ENCODE peak calls at places on chromosomes 4 and X, in six cellular contexts. Q, C, V, H, R and P are unnamed samples.

GRCh38 chr4:113768952-113769351 is 7.4 kb upstream of the CAMK2D start:
- DNase-seq in C (peak), R (no peak), Q (no peak), V (no peak), H (no peak), P (no peak)

GRCh38 chr4:158193171-158193749 is 17.0 kb upstream of the TMEM144 start:
- DNase-seq in H (peak), Q (no peak), C (peak), R (no peak), V (no peak), P (no peak)

GRCh38 chr4:71133491-71133890 is 140.0 kb downstream of the DCK start:
- DNase-seq in C (peak), H (no peak), V (no peak), Q (peak), R (no peak), P (no peak)

GRCh38 chrX:132292753-132293152 is 73.5 kb upstream of the RAP2C start:
- DNase-seq in V (no peak), H (peak), R (peak), C (peak), Q (peak), P (peak)

GRCh38 chr4:8411351-8412180 is 29.0 kb downstream of the ACOX3 start:
- DNase-seq in V (no peak), H (no peak), R (no peak), C (no peak), Q (no peak), P (no peak)

GRCh38 chr4:179097741-179098140 is 1655.5 kb upstream of the AGA start:
- DNase-seq in R (no peak), Q (no peak), H (peak), C (peak), V (no peak), P (peak)

GRCh38 chr4:7823416-7823824 is 116.2 kb downstream of the AFAP1 start:
- DNase-seq in Q (no peak), H (no peak), C (no peak), R (no peak), V (peak), P (no peak)

GRCh38 chrX:134792077-134792476 is 133.8 kb upstream of the PLAC1 start:
- DNase-seq in V (no peak), C (peak), H (no peak), R (no peak), Q (no peak), P (no peak)

GRCh38 chrX:123988423-123989116 is 27.1 kb downstream of the STAG2 start:
- DNase-seq in C (no peak), V (no peak), H (no peak), R (no peak), Q (no peak), P (peak)

GRCh38 chr4:159012381-159012780 is 90.5 kb upstream of the RAPGEF2 start:
- DNase-seq in Q (no peak), H (no peak), R (peak), C (peak), V (no peak), P (no peak)

GRCh38 chrX:264634-265455 is 16.3 kb upstream of the PLCXD1 start:
- DNase-seq in Q (no peak), V (no peak), R (no peak), C (no peak), H (no peak), P (peak)

GRCh38 chrX:123923211-123923610 is 38.3 kb upstream of the STAG2 start:
- DNase-seq in Q (no peak), H (no peak), V (no peak), R (no peak), C (no peak), P (no peak)

GRCh38 chr4:186033027-186033426 is 35.9 kb upstream of the TLR3 start:
- DNase-seq in H (no peak), C (no peak), V (no peak), R (no peak), Q (no peak), P (no peak)

GRCh38 chr4:138977525-138977924 is 38.1 kb upstream of the NOCT start:
- DNase-seq in R (no peak), H (no peak), V (no peak), C (no peak), Q (no peak), P (no peak)

GRCh38 chrX:54085666-54086065 is 41.4 kb upstream of the PHF8 start:
- DNase-seq in V (no peak), Q (no peak), C (no peak), R (no peak), H (no peak), P (no peak)

GRCh38 chr4:31058656-31059055 is 338.5 kb downstream of the PCDH7 start:
- DNase-seq in Q (no peak), V (no peak), R (no peak), C (no peak), H (no peak), P (no peak)